ENCODE peak calls at places on chromosomes 2 and 18, in four cellular contexts. D is K562, T is HepG2, F is GM12878. Q is an unnamed sample.

GRCh38 chr2:241339839-241340471 is 16.1 kb upstream of the FARP2 start:
- DNase-seq in F (no peak), D (no peak), T (no peak), Q (no peak)

GRCh38 chr2:159457589-159457988 is 158.8 kb downstream of the BAZ2B start:
- DNase-seq in T (no peak), F (no peak), D (no peak), Q (no peak)

GRCh38 chr18:48611785-48612480 is 73.1 kb downstream of the CTIF start:
- DNase-seq in T (peak; percentile 44), D (no peak), F (no peak), Q (no peak)

GRCh38 chr2:59988337-59988736 is 565.1 kb downstream of the BCL11A start:
- DNase-seq in D (no peak), F (no peak), T (no peak), Q (no peak)

GRCh38 chr2:82199493-82199852 is 1894.9 kb upstream of the LRRTM1 start:
- DNase-seq in T (no peak), F (no peak), D (no peak), Q (no peak)

GRCh38 chr2:159614534-159615186 is 1.7 kb downstream of the BAZ2B start:
- DNase-seq in F (no peak), T (peak; percentile 38), D (no peak), Q (peak; percentile 7)

GRCh38 chr2:190763901-190764514 is 115.1 kb downstream of the NAB1 start:
- DNase-seq in F (no peak), D (peak; percentile 17), T (no peak), Q (no peak)

GRCh38 chr2:11406492-11407381 is 59.2 kb downstream of the E2F6 start:
- DNase-seq in D (peak; percentile 39), T (no peak), F (no peak), Q (no peak)

GRCh38 chr18:44541159-44541558 is 139.5 kb upstream of the SETBP1 start:
- DNase-seq in F (no peak), D (no peak), T (no peak), Q (no peak)

DNA sequence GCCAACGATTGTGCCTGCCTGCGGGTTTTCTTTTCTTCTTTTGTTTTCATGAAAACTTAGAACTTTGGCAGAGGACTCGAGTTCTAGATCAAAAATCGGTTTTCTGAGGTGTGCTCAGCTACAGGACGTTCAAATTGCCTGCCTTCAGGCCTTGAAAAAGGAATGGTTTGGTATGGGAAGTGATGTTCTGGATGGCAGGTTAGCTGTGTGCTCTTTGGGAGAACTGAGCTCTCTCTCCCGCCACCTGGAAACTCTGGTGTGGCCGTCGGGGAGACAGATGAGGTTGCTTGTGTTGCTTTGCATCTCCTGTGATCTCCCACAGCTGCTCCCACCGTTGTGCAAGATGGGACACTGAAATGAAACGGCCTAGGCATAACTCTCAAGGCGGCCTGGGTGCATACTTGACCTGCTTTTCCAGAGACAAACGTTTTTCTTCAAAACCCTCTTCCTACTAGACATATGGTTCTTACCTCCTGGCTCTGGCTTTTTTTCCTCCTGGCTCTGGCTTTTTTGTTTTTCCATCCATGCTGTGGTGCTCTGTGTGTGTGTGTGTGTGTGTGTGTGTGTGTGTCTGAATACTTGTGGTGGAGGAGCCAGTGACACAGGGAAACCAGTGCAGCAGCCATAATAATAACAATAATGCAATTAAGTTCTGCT is 2.0 kb downstream of the FMNL2 start:
- DNase-seq in T (no peak), D (no peak), F (no peak), Q (no peak)
- TF ChIP-seq YY1 in T (no peak), D (no peak), F (no peak), Q (no peak)

GRCh38 chr2:229921892-229922448 is at the start of gene TRIP12:
- DNase-seq in F (peak; percentile 88), D (peak; percentile 89), T (peak; percentile 95), Q (peak; percentile 89)
- TF ChIP-seq POLR2A in F (peak; percentile 63), D (no peak), T (peak; percentile 34), Q (no peak)

GRCh38 chr2:73111300-73112025 is 1.3 kb downstream of the RAB11FIP5 start:
- DNase-seq in D (peak; percentile 61), F (no peak), T (peak; percentile 35), Q (peak; percentile 26)

GRCh38 chr2:73114273-73114867 is 1.6 kb upstream of the RAB11FIP5 start:
- DNase-seq in D (no peak), T (no peak), F (no peak), Q (no peak)

GRCh38 chr2:73112913-73113633 is at the start of gene RAB11FIP5:
- DNase-seq in D (peak; percentile 74), T (peak; percentile 57), F (no peak), Q (peak; percentile 23)

GRCh38 chr2:73112026-73112912 is 479 bp downstream of the RAB11FIP5 start:
- DNase-seq in T (peak; percentile 22), F (no peak), D (peak; percentile 41), Q (peak; percentile 12)

DNA sequence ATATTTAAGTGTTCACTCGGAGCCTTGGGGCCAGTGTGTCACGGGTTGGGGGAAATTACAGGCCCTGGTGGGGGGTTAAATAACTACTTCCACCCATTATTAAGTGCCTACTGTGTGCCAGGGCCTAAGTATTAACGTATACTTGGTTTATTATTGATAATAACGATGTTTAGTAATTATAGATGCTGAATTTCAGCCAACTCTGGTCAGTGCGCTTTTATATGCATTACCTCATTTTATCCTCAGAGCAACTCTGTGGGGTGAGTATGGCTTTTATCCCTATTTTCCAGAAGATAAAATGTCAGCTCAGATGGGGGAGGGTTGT is 848 bp upstream of the RAB11FIP5 start:
- DNase-seq in T (no peak), D (no peak), F (no peak), Q (no peak)
- TF ChIP-seq REST in T (no peak), D (no peak), F (no peak), Q (no peak)

GRCh38 chr18:3468066-3468705 is 18.2 kb downstream of the TGIF1 start:
- DNase-seq in F (no peak), T (no peak), D (no peak), Q (no peak)

GRCh38 chr18:3463052-3463451 is 13.1 kb downstream of the TGIF1 start:
- DNase-seq in D (no peak), T (no peak), F (no peak), Q (no peak)

GRCh38 chr18:3468833-3469232 is 18.9 kb downstream of the TGIF1 start:
- DNase-seq in D (peak; percentile 62), F (no peak), T (no peak), Q (no peak)

GRCh38 chr18:3466872-3467271 is 16.9 kb downstream of the TGIF1 start:
- DNase-seq in T (no peak), D (no peak), F (no peak), Q (no peak)

GRCh38 chr18:3466051-3466450 is 16.1 kb downstream of the TGIF1 start:
- DNase-seq in F (no peak), T (no peak), D (peak; percentile 45), Q (no peak)
- TF ChIP-seq YY1 in F (no peak), T (no peak), D (no peak), Q (no peak)

GRCh38 chr2:150487537-150488429 is at the start of gene RND3:
- DNase-seq in D (peak; percentile 76), F (no peak), T (peak; percentile 87), Q (peak; percentile 98)
- TF ChIP-seq POLR2A in D (no peak), F (no peak), T (no peak), Q (peak; percentile 99)

GRCh38 chr2:29062371-29062770 is 12.0 kb downstream of the PCARE start:
- DNase-seq in D (no peak), F (no peak), T (no peak), Q (no peak)

GRCh38 chr2:29057006-29057405 is 17.3 kb downstream of the PCARE start:
- DNase-seq in T (no peak), D (no peak), F (no peak), Q (no peak)

GRCh38 chr2:29060491-29060890 is 13.8 kb downstream of the PCARE start:
- DNase-seq in T (no peak), D (no peak), F (no peak), Q (no peak)

GRCh38 chr2:29058082-29058481 is 16.2 kb downstream of the PCARE start:
- DNase-seq in F (no peak), D (no peak), T (no peak), Q (no peak)

DNA sequence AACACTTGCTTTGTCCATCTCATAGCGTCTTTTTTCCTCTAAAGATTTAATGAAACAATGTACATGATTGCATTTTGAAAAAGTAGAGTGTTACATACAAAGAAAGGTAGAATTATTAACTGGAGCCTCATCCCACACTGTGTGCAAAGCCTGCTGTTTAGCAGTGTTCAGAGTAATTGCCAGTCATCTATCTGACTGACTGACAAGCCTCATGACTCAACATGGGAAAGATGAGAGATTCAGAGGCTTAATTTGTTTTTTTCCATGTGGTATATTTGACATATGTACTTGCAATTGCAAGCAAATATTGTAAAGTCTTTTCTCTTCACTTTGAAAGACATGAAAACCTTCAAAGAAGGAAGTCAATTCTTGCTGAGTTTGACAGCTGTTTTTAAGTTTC is 14.7 kb downstream of the PCARE start:
- DNase-seq in T (no peak), F (no peak), D (no peak), Q (no peak)
- TF ChIP-seq REST in T (no peak), F (no peak), D (no peak), Q (no peak)

DNA sequence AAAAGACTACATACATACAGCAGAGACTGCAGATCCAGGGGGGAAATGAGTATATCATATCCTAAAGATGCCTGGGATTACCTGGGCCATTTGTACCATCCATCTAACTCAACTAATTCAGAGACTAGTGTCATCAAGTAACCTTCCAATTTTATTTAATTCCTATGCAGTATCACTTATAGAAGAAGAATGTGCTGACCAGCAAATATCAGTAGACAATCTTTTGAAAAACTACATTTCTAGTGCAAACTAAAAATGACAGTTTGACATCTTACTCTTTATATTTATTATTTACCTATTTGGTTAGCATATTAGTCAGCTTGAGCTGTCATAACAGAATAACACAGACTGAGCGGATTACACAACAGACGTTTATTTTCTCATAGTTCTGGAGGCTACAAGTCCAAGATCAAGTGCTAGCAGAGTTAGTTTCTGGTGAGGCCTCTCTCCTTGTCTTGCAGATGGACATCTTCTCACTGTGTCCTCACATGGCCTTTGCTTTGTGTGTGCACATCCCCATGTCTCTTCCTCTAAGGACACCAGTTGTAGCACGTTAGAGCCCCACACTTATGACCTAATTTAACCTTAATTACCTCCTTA is 47.0 kb downstream of the NCKAP5 start:
- DNase-seq in F (no peak), D (no peak), T (no peak), Q (no peak)
- TF ChIP-seq YY1 in F (no peak), D (no peak), T (no peak), Q (no peak)

DNA sequence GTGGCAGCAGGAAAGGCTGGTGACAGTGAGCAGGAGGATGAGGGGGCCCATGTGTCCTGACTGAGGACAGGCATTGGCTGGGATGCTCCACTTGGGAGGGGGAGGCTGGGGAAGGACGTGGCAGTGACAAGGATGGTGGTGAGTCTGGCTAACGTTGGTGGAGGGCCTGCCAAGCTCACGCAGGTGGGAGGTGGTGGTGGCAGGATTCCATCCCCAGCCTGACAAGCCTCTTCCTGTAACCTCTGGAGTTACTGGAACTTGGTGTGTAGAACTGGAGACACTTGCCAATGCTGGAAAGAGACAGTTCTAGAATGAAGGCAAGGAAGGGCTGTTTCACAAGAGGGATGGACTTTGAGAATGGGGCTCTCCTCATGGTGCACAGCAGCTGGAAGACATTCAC is 8.2 kb downstream of the PROM2 start:
- DNase-seq in D (no peak), T (no peak), F (no peak), Q (no peak)
- TF ChIP-seq POLR2A in D (no peak), T (no peak), F (no peak), Q (no peak)

Q was measured in HCT116.